ENCODE peak calls at places on chromosomes 1 and 21, in four cellular contexts. N is hepatocyte; D is colonic mucosa; X is effector memory CD4-positive, alpha-beta T cell. B is an unnamed sample.

GRCh38 chr1:219155140-219155539 is 18.5 kb upstream of the LYPLAL1 start:
- DNase-seq in N (no peak), D (no peak), X (no peak), B (no peak)

GRCh38 chr1:241485554-241485992 is 34.0 kb downstream of the FH start:
- DNase-seq in N (peak; percentile 8), D (no peak), X (no peak), B (peak; percentile 19)

GRCh38 chr1:4624141-4624715 is 30.2 kb upstream of the AJAP1 start:
- DNase-seq in N (no peak), D (no peak), X (no peak), B (no peak)

GRCh38 chr1:28900562-28900961 is 13.8 kb upstream of the EPB41 start:
- DNase-seq in N (no peak), D (no peak), X (no peak), B (no peak)

GRCh38 chr1:172002725-172003345 is 161.5 kb downstream of the DNM3 start:
- DNase-seq in N (peak; percentile 70), D (peak; percentile 33), X (no peak), B (peak; percentile 42)

GRCh38 chr1:64920936-64921589 is 45.3 kb downstream of the JAK1 start:
- DNase-seq in N (no peak), D (no peak), X (no peak), B (peak; percentile 52)

GRCh38 chr21:29219165-29219770 is 79.5 kb upstream of the BACH1 start:
- DNase-seq in N (no peak), D (peak; percentile 39), X (no peak), B (no peak)

GRCh38 chr1:111730282-111730681 is 8.9 kb downstream of the INKA2 start:
- DNase-seq in N (no peak), D (peak; percentile 4), X (no peak), B (no peak)

GRCh38 chr1:25504706-25505560 is 38.5 kb upstream of the LDLRAP1 start:
- DNase-seq in N (no peak), D (no peak), X (no peak), B (no peak)

GRCh38 chr1:190193508-190193907 is 284.2 kb downstream of the BRINP3 start:
- DNase-seq in N (no peak), D (no peak), X (no peak), B (no peak)

GRCh38 chr1:12088607-12089006 is 25.5 kb downstream of the TNFRSF8 start:
- DNase-seq in N (no peak), D (no peak), X (no peak), B (no peak)

GRCh38 chr1:73593804-73594203 is 604.2 kb downstream of the LRRIQ3 start:
- DNase-seq in N (no peak), D (no peak), X (no peak), B (peak; percentile 10)

GRCh38 chr1:10507111-10507879 is 32.5 kb downstream of the PEX14 start:
- DNase-seq in N (peak; percentile 87), D (peak; percentile 57), X (peak; percentile 19), B (peak; percentile 74)

GRCh38 chr1:77831976-77832695 is 52.7 kb downstream of the MIGA1 start:
- DNase-seq in N (peak; percentile 13), D (no peak), X (no peak), B (no peak)

GRCh38 chr21:17742181-17742580 is 77.0 kb downstream of the C21orf91 start:
- DNase-seq in N (no peak), D (no peak), X (no peak), B (peak; percentile 17)

GRCh38 chr21:29777155-29777554 is 162.6 kb downstream of the GRIK1 start:
- DNase-seq in N (no peak), D (no peak), X (no peak), B (no peak)

GRCh38 chr1:94617957-94618739 is 76.6 kb upstream of the F3 start:
- DNase-seq in N (no peak), D (peak; percentile 12), X (no peak), B (no peak)

GRCh38 chr1:24201941-24202440 is 14.9 kb upstream of the IFNLR1 start:
- DNase-seq in N (peak; percentile 94), D (peak; percentile 96), X (peak; percentile 13), B (peak; percentile 74)
- H3K27ac ChIP-seq in N (peak overlapping the region; percentile 52), D (peak overlapping the region; percentile 40), X (no peak overlapping the region), B (peak overlapping the region; percentile 75)

GRCh38 chr1:200116324-200116723 is 88.8 kb downstream of the NR5A2 start:
- DNase-seq in N (no peak), D (no peak), X (no peak), B (no peak)

GRCh38 chr1:200112308-200112707 is 84.8 kb downstream of the NR5A2 start:
- DNase-seq in N (no peak), D (no peak), X (no peak), B (no peak)

GRCh38 chr1:200118779-200119505 is 91.4 kb downstream of the NR5A2 start:
- DNase-seq in N (peak; percentile 10), D (no peak), X (no peak), B (no peak)

DNA sequence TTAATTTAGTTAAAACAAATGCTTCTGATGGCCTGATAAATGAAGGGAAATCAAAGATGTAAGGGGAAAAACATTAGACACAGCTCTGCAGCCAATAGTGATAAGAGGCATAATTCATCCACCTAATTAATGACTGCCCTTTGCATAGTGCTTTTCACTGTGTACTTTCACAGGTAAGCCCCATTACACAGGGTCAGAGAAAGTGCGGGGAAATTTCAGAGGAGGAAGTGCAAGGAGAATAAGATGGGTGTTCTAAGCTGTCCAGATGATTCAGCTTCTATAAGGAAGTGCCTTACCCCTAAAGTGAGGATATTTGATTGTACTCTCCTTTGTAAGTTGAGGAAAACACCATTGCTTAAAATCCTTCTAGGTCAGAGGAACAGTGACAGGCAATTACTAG is 88.0 kb downstream of the NR5A2 start:
- DNase-seq in N (peak; percentile 15), D (peak; percentile 38), X (no peak), B (no peak)
- H3K27ac ChIP-seq in N (peak overlapping the region; percentile 52), D (peak overlapping the region; percentile 64), X (no peak overlapping the region), B (no peak overlapping the region)

GRCh38 chr1:2313651-2314296 is 77.6 kb downstream of the MORN1 start:
- DNase-seq in N (no peak), D (no peak), X (no peak), B (no peak)

GRCh38 chr1:2314297-2314802 is 77.0 kb downstream of the MORN1 start:
- DNase-seq in N (peak; percentile 94), D (peak; percentile 48), X (no peak), B (peak; percentile 71)

GRCh38 chr1:2316451-2316940 is 74.9 kb downstream of the MORN1 start:
- DNase-seq in N (no peak), D (no peak), X (no peak), B (no peak)

GRCh38 chr1:2315711-2316450 is 75.5 kb downstream of the MORN1 start:
- DNase-seq in N (no peak), D (no peak), X (no peak), B (no peak)

DNA sequence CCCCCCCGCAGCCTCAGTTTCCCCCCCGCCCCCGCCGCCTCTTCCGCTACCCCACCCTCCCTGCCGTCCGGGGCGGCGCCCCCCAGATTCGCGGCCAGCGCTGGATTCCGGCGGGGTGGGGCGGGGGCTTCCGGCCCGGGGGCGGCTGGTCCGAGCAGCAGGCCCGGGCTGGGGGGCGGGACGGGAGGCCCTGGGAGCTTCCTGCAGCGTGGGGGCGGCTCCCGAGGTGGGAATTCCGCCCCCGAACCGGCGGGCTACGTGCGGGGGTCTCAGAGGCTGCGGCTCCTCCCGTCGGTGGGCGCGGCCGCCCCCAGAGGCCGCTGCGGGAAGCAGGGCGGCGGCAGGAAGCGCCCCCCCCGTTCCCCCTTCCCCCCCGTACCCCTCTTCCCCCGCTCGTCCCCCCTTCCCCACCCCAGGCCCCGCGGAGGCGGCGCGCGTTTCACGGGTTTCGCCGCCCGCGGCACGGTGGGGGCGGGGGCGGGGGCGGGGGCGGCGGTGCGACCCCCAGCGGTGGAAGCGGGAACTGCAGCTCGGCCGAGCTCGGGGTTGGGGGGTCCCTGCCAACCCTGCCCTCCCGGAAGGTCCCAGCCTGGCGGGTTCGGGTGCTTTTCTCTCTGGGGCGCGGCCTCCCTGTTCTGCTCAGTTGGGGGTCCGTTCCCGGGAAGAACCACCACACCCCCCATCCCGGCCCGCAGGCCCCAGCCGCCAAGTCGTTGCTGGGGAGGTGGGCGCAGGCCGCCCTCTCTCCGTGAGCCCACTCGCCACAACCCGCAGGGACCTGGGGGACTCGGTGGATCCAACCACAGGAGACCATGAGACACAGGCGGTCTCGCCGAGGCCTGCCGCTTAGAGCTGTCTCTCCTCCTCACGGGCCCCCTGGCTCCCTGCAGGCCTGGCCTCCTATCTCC is 76.3 kb downstream of the MORN1 start:
- DNase-seq in N (peak; percentile 84), D (peak; percentile 48), X (peak; percentile 44), B (peak; percentile 72)
- H3K27ac ChIP-seq in N (peak overlapping the region; percentile 99), D (peak overlapping the region; percentile 78), X (peak overlapping the region; percentile 53), B (peak overlapping the region; percentile 88)

DNA sequence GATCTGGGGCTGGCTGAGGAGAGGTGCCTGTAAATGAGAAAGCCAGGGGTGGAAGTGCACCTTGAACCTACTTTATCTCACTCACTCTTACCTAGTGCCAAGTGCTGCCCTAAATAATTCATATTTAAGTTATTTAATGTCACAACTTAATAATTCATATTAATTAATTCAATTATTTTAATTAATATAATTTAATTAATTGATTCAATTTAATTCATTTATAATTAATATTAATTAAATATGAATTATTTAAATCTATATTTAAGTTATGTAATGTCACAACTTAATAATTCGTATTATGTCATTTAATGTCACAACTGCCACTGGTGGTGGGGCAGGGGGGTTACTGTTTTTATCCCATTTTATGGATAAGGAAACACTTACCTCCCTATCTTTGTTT is 361.6 kb upstream of the RUNX1 start:
- DNase-seq in N (no peak), D (no peak), X (no peak), B (no peak)
- H3K27ac ChIP-seq in N (no peak overlapping the region), D (no peak overlapping the region), X (no peak overlapping the region), B (no peak overlapping the region)